ENCODE peak calls at places on chromosomes 1 and 21, in six cellular contexts. One of them, this sample, is unnamed.

GRCh38 chr1:45796381-45796780 is 7.0 kb upstream of the MAST2 start:
- DNase-seq in GM12892: no peak
- DNase-seq in brain microvascular endothelial cell: no peak
- DNase-seq in prostate gland: no peak
- DNase-seq in HS-27A: no peak
- DNase-seq in HT-29: no peak
- DNase-seq in this sample: no peak

GRCh38 chr1:183279835-183280234 is 93.8 kb downstream of the LAMC2 start:
- DNase-seq in GM12892: no peak
- DNase-seq in HT-29: no peak
- DNase-seq in brain microvascular endothelial cell: peak
- DNase-seq in prostate gland: no peak
- DNase-seq in HS-27A: peak
- DNase-seq in this sample: peak

GRCh38 chr1:26701266-26701994 is 5.6 kb downstream of the ARID1A start:
- DNase-seq in HT-29: no peak
- DNase-seq in brain microvascular endothelial cell: peak
- DNase-seq in GM12892: no peak
- DNase-seq in HS-27A: no peak
- DNase-seq in prostate gland: no peak
- DNase-seq in this sample: no peak

GRCh38 chr1:51594716-51595115 is 22.2 kb upstream of the OSBPL9 start:
- DNase-seq in GM12892: no peak
- DNase-seq in brain microvascular endothelial cell: no peak
- DNase-seq in HT-29: no peak
- DNase-seq in prostate gland: no peak
- DNase-seq in HS-27A: no peak
- DNase-seq in this sample: no peak

GRCh38 chr1:150476754-150477153 is 10.5 kb upstream of the TARS2 start:
- DNase-seq in prostate gland: no peak
- DNase-seq in HS-27A: no peak
- DNase-seq in GM12892: no peak
- DNase-seq in HT-29: no peak
- DNase-seq in brain microvascular endothelial cell: no peak
- DNase-seq in this sample: no peak

GRCh38 chr1:47635597-47635996 is 197.8 kb downstream of the FOXD2 start:
- DNase-seq in HS-27A: no peak
- DNase-seq in brain microvascular endothelial cell: no peak
- DNase-seq in GM12892: no peak
- DNase-seq in HT-29: no peak
- DNase-seq in prostate gland: no peak
- DNase-seq in this sample: no peak

GRCh38 chr1:59218521-59219236 is 78.2 kb upstream of the FGGY start:
- DNase-seq in prostate gland: no peak
- DNase-seq in GM12892: no peak
- DNase-seq in brain microvascular endothelial cell: no peak
- DNase-seq in HT-29: no peak
- DNase-seq in HS-27A: peak
- DNase-seq in this sample: no peak

GRCh38 chr1:24955161-24955560 is 25.1 kb upstream of the RUNX3 start:
- DNase-seq in prostate gland: no peak
- DNase-seq in HS-27A: no peak
- DNase-seq in GM12892: no peak
- DNase-seq in HT-29: no peak
- DNase-seq in brain microvascular endothelial cell: peak
- DNase-seq in this sample: no peak

GRCh38 chr1:42173155-42173933 is 8.8 kb upstream of the GUCA2A start:
- DNase-seq in HS-27A: no peak
- DNase-seq in prostate gland: peak
- DNase-seq in HT-29: peak
- DNase-seq in GM12892: peak
- DNase-seq in brain microvascular endothelial cell: peak
- DNase-seq in this sample: peak

GRCh38 chr1:26723013-26723991 is 27.5 kb downstream of the ARID1A start:
- DNase-seq in GM12892: no peak
- DNase-seq in HS-27A: peak
- DNase-seq in HT-29: peak
- DNase-seq in brain microvascular endothelial cell: peak
- DNase-seq in prostate gland: peak
- DNase-seq in this sample: peak

GRCh38 chr1:218226005-218226404 is 59.1 kb upstream of the RRP15 start:
- DNase-seq in GM12892: no peak
- DNase-seq in HS-27A: no peak
- DNase-seq in prostate gland: no peak
- DNase-seq in HT-29: no peak
- DNase-seq in brain microvascular endothelial cell: no peak
- DNase-seq in this sample: no peak

GRCh38 chr1:113396585-113396984 is 6.3 kb downstream of the MAGI3 start:
- DNase-seq in GM12892: no peak
- DNase-seq in brain microvascular endothelial cell: peak
- DNase-seq in HT-29: peak
- DNase-seq in HS-27A: peak
- DNase-seq in prostate gland: no peak
- DNase-seq in this sample: no peak

GRCh38 chr21:33854604-33855003 is 61.0 kb downstream of the ATP5PO start:
- DNase-seq in prostate gland: no peak
- DNase-seq in brain microvascular endothelial cell: no peak
- DNase-seq in HS-27A: no peak
- DNase-seq in GM12892: no peak
- DNase-seq in HT-29: no peak
- DNase-seq in this sample: no peak

GRCh38 chr1:16279186-16279585 is 42.2 kb upstream of the CPLANE2 start:
- DNase-seq in brain microvascular endothelial cell: no peak
- DNase-seq in GM12892: no peak
- DNase-seq in prostate gland: no peak
- DNase-seq in HS-27A: no peak
- DNase-seq in HT-29: no peak
- DNase-seq in this sample: no peak

GRCh38 chr1:116218922-116219321 is 107.7 kb downstream of the MAB21L3 start:
- DNase-seq in prostate gland: no peak
- DNase-seq in GM12892: no peak
- DNase-seq in HT-29: no peak
- DNase-seq in brain microvascular endothelial cell: no peak
- DNase-seq in HS-27A: no peak
- DNase-seq in this sample: peak

GRCh38 chr1:64186138-64186897 is 17.1 kb upstream of the UBE2U start:
- DNase-seq in brain microvascular endothelial cell: no peak
- DNase-seq in HS-27A: no peak
- DNase-seq in prostate gland: no peak
- DNase-seq in GM12892: no peak
- DNase-seq in HT-29: no peak
- DNase-seq in this sample: peak

GRCh38 chr1:159211331-159212136 is 6.9 kb downstream of the ACKR1 start:
- DNase-seq in HS-27A: no peak
- DNase-seq in HT-29: peak
- DNase-seq in brain microvascular endothelial cell: no peak
- DNase-seq in prostate gland: peak
- DNase-seq in GM12892: no peak
- DNase-seq in this sample: peak

GRCh38 chr1:113166473-113166872 is 93.5 kb downstream of the LRIG2 start:
- DNase-seq in brain microvascular endothelial cell: no peak
- DNase-seq in HS-27A: no peak
- DNase-seq in prostate gland: no peak
- DNase-seq in GM12892: no peak
- DNase-seq in HT-29: no peak
- DNase-seq in this sample: peak

GRCh38 chr1:66752000-66752592 is at the start of gene DYNLT5:
- DNase-seq in HS-27A: no peak
- DNase-seq in prostate gland: no peak
- DNase-seq in GM12892: no peak
- DNase-seq in HT-29: no peak
- DNase-seq in brain microvascular endothelial cell: peak
- DNase-seq in this sample: peak

GRCh38 chr1:118945460-118945859 is 42.7 kb downstream of the TBX15 start:
- DNase-seq in GM12892: no peak
- DNase-seq in HS-27A: peak
- DNase-seq in prostate gland: no peak
- DNase-seq in HT-29: no peak
- DNase-seq in brain microvascular endothelial cell: peak
- DNase-seq in this sample: no peak

GRCh38 chr1:98926597-98926996 is 78.1 kb downstream of the PLPPR5 start:
- DNase-seq in HT-29: no peak
- DNase-seq in HS-27A: no peak
- DNase-seq in prostate gland: no peak
- DNase-seq in brain microvascular endothelial cell: no peak
- DNase-seq in GM12892: no peak
- DNase-seq in this sample: no peak

GRCh38 chr1:37474697-37475379 is 458 bp downstream of the ZC3H12A start:
- DNase-seq in prostate gland: no peak
- DNase-seq in HS-27A: no peak
- DNase-seq in brain microvascular endothelial cell: no peak
- DNase-seq in GM12892: no peak
- DNase-seq in HT-29: peak
- DNase-seq in this sample: peak

GRCh38 chr1:147292012-147292411 is 49.5 kb downstream of the CHD1L start:
- DNase-seq in prostate gland: no peak
- DNase-seq in HT-29: no peak
- DNase-seq in HS-27A: no peak
- DNase-seq in GM12892: no peak
- DNase-seq in brain microvascular endothelial cell: peak
- DNase-seq in this sample: no peak

GRCh38 chr21:27805696-27806095 is 838.8 kb upstream of the ADAMTS5 start:
- DNase-seq in brain microvascular endothelial cell: no peak
- DNase-seq in HS-27A: peak
- DNase-seq in HT-29: no peak
- DNase-seq in GM12892: no peak
- DNase-seq in prostate gland: no peak
- DNase-seq in this sample: no peak

GRCh38 chr1:186093437-186093836 is 281.6 kb downstream of the TPR start:
- DNase-seq in HS-27A: no peak
- DNase-seq in HT-29: no peak
- DNase-seq in prostate gland: no peak
- DNase-seq in brain microvascular endothelial cell: peak
- DNase-seq in GM12892: no peak
- DNase-seq in this sample: no peak

GRCh38 chr1:181077576-181078242 is 10.8 kb upstream of the IER5 start:
- DNase-seq in brain microvascular endothelial cell: no peak
- DNase-seq in GM12892: no peak
- DNase-seq in HS-27A: no peak
- DNase-seq in HT-29: no peak
- DNase-seq in prostate gland: no peak
- DNase-seq in this sample: no peak

GRCh38 chr1:101239095-101240040 is 2.5 kb downstream of the S1PR1 start:
- DNase-seq in prostate gland: no peak
- DNase-seq in GM12892: no peak
- DNase-seq in HS-27A: no peak
- DNase-seq in brain microvascular endothelial cell: no peak
- DNase-seq in HT-29: no peak
- DNase-seq in this sample: no peak

GRCh38 chr21:35257413-35257812 is 208.3 kb upstream of the RUNX1 start:
- DNase-seq in brain microvascular endothelial cell: peak
- DNase-seq in prostate gland: peak
- DNase-seq in GM12892: no peak
- DNase-seq in HT-29: peak
- DNase-seq in HS-27A: peak
- DNase-seq in this sample: peak

GRCh38 chr1:222786107-222786506 is 28.7 kb upstream of the DISP1 start:
- DNase-seq in HT-29: no peak
- DNase-seq in prostate gland: no peak
- DNase-seq in HS-27A: no peak
- DNase-seq in brain microvascular endothelial cell: no peak
- DNase-seq in GM12892: no peak
- DNase-seq in this sample: no peak

GRCh38 chr1:235073968-235074334 is 54.7 kb downstream of the TOMM20 start:
- DNase-seq in HS-27A: no peak
- DNase-seq in prostate gland: peak
- DNase-seq in brain microvascular endothelial cell: no peak
- DNase-seq in GM12892: no peak
- DNase-seq in HT-29: peak
- DNase-seq in this sample: peak

GRCh38 chr1:22886211-22886610 is 86.5 kb downstream of the LACTBL1 start:
- DNase-seq in prostate gland: no peak
- DNase-seq in brain microvascular endothelial cell: no peak
- DNase-seq in HS-27A: no peak
- DNase-seq in HT-29: no peak
- DNase-seq in GM12892: no peak
- DNase-seq in this sample: no peak

GRCh38 chr1:47508900-47509488 is 71.2 kb downstream of the FOXD2 start:
- DNase-seq in brain microvascular endothelial cell: no peak
- DNase-seq in GM12892: no peak
- DNase-seq in prostate gland: no peak
- DNase-seq in HS-27A: no peak
- DNase-seq in HT-29: peak
- DNase-seq in this sample: no peak

This sample was measured in body of pancreas.